ENCODE peak calls at places on chromosomes 11 and 22, in four cellular contexts. J is GM12878, W is K562, I is HepG2. Z is an unnamed sample.

GRCh38 chr11:114440121-114440860 is 1.0 kb downstream of the REXO2 start:
- DNase-seq in J (no peak), I (peak; percentile 41), W (no peak), Z (peak; percentile 11)

GRCh38 chr11:14179126-14179820 is 179.7 kb downstream of the RRAS2 start:
- DNase-seq in J (no peak), I (no peak), W (no peak), Z (no peak)

GRCh38 chr11:108545909-108546501 is 47.6 kb downstream of the EXPH5 start:
- DNase-seq in I (no peak), J (no peak), W (no peak), Z (no peak)

GRCh38 chr11:120057595-120058581 is 80.0 kb downstream of the TRIM29 start:
- DNase-seq in W (no peak), J (no peak), I (peak; percentile 5), Z (no peak)

GRCh38 chr11:112339566-112339965 is 78.9 kb upstream of the PLET1 start:
- DNase-seq in I (no peak), W (no peak), J (no peak), Z (no peak)

GRCh38 chr11:38562562-38562961 is 1964.5 kb upstream of the RAG2 start:
- DNase-seq in I (no peak), W (no peak), J (no peak), Z (no peak)

GRCh38 chr11:119852741-119853140 is 123.7 kb upstream of the NECTIN1 start:
- DNase-seq in I (no peak), W (no peak), J (no peak), Z (no peak)

GRCh38 chr11:7965386-7965785 is at the start of gene NLRP10:
- DNase-seq in W (no peak), J (no peak), I (no peak), Z (no peak)

GRCh38 chr11:48154162-48154561 is 62.4 kb upstream of the OR4B1 start:
- DNase-seq in J (no peak), W (no peak), I (no peak), Z (no peak)

GRCh38 chr11:69529001-69529400 is 47.5 kb downstream of the LINC01488 start:
- DNase-seq in W (no peak), J (no peak), I (no peak), Z (no peak)

GRCh38 chr11:13291361-13291760 is 13.8 kb downstream of the BMAL1 start:
- DNase-seq in I (no peak), W (no peak), J (no peak), Z (no peak)

GRCh38 chr11:62612366-62613274 is at the start of the genes EML3 and ROM1:
- DNase-seq in W (peak; percentile 91), I (peak; percentile 70), J (no peak), Z (peak; percentile 76)

GRCh38 chr11:77517226-77517625 is 43.3 kb upstream of the PAK1 start:
- DNase-seq in J (no peak), W (no peak), I (no peak), Z (no peak)

GRCh38 chr11:10550503-10550902 is 9.5 kb upstream of the RNF141 start:
- DNase-seq in J (no peak), W (no peak), I (peak; percentile 34), Z (no peak)

GRCh38 chr11:56521955-56522354 is 21.1 kb downstream of the OR5M11 start:
- DNase-seq in W (no peak), J (no peak), I (peak; percentile 2), Z (no peak)

GRCh38 chr22:42897960-42898359 is 40.9 kb upstream of the ARFGAP3 start:
- DNase-seq in I (no peak), J (no peak), W (no peak), Z (no peak)

GRCh38 chr11:128837627-128838026 is 29.5 kb downstream of the KCNJ1 start:
- DNase-seq in J (no peak), W (no peak), I (no peak), Z (no peak)

GRCh38 chr11:7833527-7833926 is 36.8 kb upstream of the OR5P2 start:
- DNase-seq in I (no peak), J (no peak), W (no peak), Z (no peak)

GRCh38 chr11:63970902-63971301 is 3.5 kb upstream of the COX8A start:
- DNase-seq in I (peak; percentile 48), J (no peak), W (no peak), Z (no peak)

GRCh38 chr22:35174398-35174797 is 82.9 kb upstream of the HMGXB4 start:
- DNase-seq in I (no peak), W (no peak), J (no peak), Z (no peak)

GRCh38 chr11:79413258-79413657 is 27.6 kb downstream of the TENM4 start:
- DNase-seq in I (no peak), W (no peak), J (no peak), Z (peak; percentile 17)

GRCh38 chr22:29816539-29816938 is 21.5 kb downstream of the ASCC2 start:
- DNase-seq in W (no peak), J (no peak), I (no peak), Z (no peak)

GRCh38 chr22:24887260-24887659 is 59.2 kb downstream of the LHFPL7 start:
- DNase-seq in W (no peak), I (no peak), J (no peak), Z (no peak)

GRCh38 chr11:103529217-103529684 is 420.0 kb downstream of the DYNC2H1 start:
- DNase-seq in W (no peak), J (no peak), I (no peak), Z (no peak)

GRCh38 chr11:121318848-121319834 is 26.6 kb downstream of the SC5D start:
- DNase-seq in J (no peak), I (peak; percentile 30), W (peak; percentile 21), Z (peak; percentile 63)

GRCh38 chr11:2837096-2837601 is 48.4 kb downstream of the CDKN1C start:
- DNase-seq in J (no peak), I (peak; percentile 62), W (peak; percentile 82), Z (peak; percentile 49)

GRCh38 chr11:77779935-77780334 is 40.6 kb downstream of the RSF1 start:
- DNase-seq in J (no peak), I (peak; percentile 29), W (no peak), Z (no peak)

GRCh38 chr11:117420598-117420997 is 92.9 kb downstream of the CEP164 start:
- DNase-seq in W (no peak), J (no peak), I (no peak), Z (no peak)

GRCh38 chr22:49136816-49137180 is 690.9 kb downstream of the BRD1 start:
- DNase-seq in I (no peak), W (no peak), J (no peak), Z (no peak)

GRCh38 chr11:66115638-66116410 is 45.8 kb downstream of the PACS1 start:
- DNase-seq in I (peak; percentile 46), J (peak; percentile 92), W (no peak), Z (no peak)

GRCh38 chr11:33227578-33228261 is 29.5 kb upstream of the HIPK3 start:
- DNase-seq in I (no peak), W (no peak), J (no peak), Z (no peak)

GRCh38 chr11:134270250-134270714 is 5.9 kb upstream of the GLB1L3 start:
- DNase-seq in W (peak; percentile 43), J (no peak), I (peak; percentile 21), Z (peak; percentile 28)

GRCh38 chr11:2446590-2447252 is 1.9 kb downstream of the KCNQ1 start:
- DNase-seq in W (no peak), I (no peak), J (no peak), Z (no peak)

GRCh38 chr11:133946541-133947297 is 10.0 kb downstream of the IGSF9B start:
- DNase-seq in I (no peak), J (no peak), W (no peak), Z (no peak)

GRCh38 chr11:15557831-15558230 is 443.1 kb downstream of the INSC start:
- DNase-seq in J (no peak), W (no peak), I (no peak), Z (no peak)

DNA sequence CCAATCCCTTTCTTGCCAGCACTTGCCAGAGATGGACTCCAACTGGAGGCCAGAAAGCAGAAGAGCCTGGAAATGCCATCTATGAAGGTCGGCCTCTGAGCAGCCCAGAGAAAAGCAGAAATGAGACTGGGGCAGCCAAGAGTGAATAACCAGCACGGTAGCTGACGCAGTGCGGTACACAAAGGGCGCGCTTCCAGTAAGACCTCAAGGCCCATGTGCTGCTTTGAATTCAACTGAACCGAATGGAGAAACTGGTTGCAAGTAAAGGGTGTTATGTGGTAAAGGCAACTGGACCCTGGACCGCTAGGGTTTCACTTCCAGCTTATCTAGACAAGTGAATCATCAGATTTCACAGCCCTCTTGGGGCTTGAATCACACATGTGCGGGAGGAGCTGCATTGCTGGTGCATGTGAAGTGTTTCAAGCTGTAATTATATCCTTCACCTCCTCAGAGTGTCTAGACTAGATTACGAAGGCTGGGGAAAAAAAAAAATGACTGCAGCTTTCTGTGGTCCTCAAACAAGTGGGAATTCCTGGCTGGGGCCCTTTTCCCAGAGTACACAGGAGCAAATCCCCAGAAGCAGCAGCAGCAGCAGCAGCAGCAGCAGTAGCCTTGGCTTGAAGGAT is 128.9 kb downstream of the CCDC34 start:
- DNase-seq in I (peak; percentile 82), W (no peak), J (peak; percentile 91), Z (peak; percentile 57)
- TF ChIP-seq FOXK2 in I (no peak), W (no peak), J (no peak), Z (no peak)

GRCh38 chr22:38016182-38017078 is 32.1 kb upstream of the SOX10 start:
- DNase-seq in J (no peak), W (no peak), I (no peak), Z (no peak)
- TF ChIP-seq FOXK2 in J (no peak), W (no peak), I (no peak), Z (no peak)

GRCh38 chr11:16912607-16913006 is 101.6 kb downstream of the PLEKHA7 start:
- DNase-seq in I (no peak), W (no peak), J (no peak), Z (no peak)
- TF ChIP-seq FOXK2 in I (no peak), W (no peak), J (no peak), Z (no peak)

DNA sequence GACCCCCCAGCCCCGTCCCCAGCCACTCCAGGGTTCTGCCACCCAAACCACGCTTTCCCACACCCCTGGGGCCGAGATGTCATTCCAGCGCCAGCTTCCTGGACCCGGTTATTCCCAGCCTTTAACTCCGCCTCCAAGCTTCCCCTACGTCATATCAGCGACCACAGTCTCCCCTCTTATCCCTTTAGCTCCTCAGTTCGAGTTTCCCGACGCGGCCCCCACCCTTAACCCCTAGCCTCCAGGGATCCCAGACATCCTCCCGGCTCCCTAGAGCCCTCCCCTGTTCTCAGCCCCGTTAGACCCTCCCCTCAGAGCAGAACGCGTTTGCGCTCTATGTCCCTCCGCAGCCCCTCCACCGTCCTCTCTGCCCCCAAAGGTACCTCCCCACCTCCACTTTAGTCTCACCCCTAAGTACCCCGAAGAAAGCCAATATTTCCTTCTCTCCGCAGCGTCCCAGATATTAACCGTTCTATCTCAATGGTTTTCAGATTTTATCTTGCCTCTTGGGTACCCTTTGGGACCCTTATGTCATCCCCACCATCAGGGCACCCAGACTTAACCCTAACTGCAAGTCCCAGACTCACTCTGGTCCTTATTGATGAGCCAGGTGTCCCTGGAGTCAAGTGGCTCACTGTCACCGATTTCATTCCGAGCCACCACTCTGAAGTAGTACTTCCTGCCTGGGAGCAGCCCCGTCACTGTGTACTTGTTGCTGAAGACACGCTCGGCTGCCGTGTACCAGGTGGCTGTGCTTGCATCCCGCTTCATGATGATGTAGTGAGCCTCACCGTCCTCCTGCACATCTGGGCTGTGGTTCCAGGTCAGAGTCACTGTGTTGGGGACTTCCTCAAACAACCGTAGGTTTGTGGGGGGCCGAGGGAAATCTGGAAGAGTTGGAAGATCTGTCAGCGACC is 8.0 kb downstream of the TMEM86A start:
- DNase-seq in J (no peak), W (no peak), I (no peak), Z (no peak)
- TF ChIP-seq FOXK2 in J (no peak), W (no peak), I (no peak), Z (no peak)